ENCODE peak calls at places on chromosomes 13 and 19, in four cellular contexts. G is IMR-90, R is H1, K is mesendoderm. X is an unnamed sample.

GRCh38 chr19:10378124-10378523 is 2.2 kb downstream of the TYK2 start:
- DNase-seq in R (no peak), G (no peak), K (no peak), X (no peak)

GRCh38 chr19:15871570-15871969 is 26.3 kb downstream of the CYP4F2 start:
- DNase-seq in K (peak), G (no peak), R (no peak), X (no peak)

GRCh38 chr13:69292789-69293425 is 814.7 kb upstream of the ATXN8OS start:
- DNase-seq in G (no peak), K (no peak), R (no peak), X (no peak)

GRCh38 chr13:34748078-34748477 is 194.0 kb upstream of the NBEA start:
- DNase-seq in K (no peak), G (no peak), R (no peak), X (no peak)

GRCh38 chr19:12112701-12113100 is 27.4 kb downstream of the ZNF20 start:
- DNase-seq in G (no peak), R (no peak), K (no peak), X (no peak)

GRCh38 chr19:4379383-4380253 is 20.7 kb downstream of the SH3GL1 start:
- DNase-seq in R (no peak), G (peak), K (no peak), X (no peak)

GRCh38 chr19:48372904-48373303 is 8.7 kb downstream of the SYNGR4 start:
- DNase-seq in K (no peak), R (no peak), G (no peak), X (no peak)

GRCh38 chr13:66748712-66749111 is 481.4 kb downstream of the PCDH9 start:
- DNase-seq in R (no peak), K (no peak), G (no peak), X (no peak)

GRCh38 chr19:28154077-28154476 is 1058.9 kb downstream of the UQCRFS1 start:
- DNase-seq in K (no peak), G (no peak), R (no peak), X (no peak)
- H3K56ac ChIP-seq in K (no peak), G (no peak), R (no peak), X (no peak)

DNA sequence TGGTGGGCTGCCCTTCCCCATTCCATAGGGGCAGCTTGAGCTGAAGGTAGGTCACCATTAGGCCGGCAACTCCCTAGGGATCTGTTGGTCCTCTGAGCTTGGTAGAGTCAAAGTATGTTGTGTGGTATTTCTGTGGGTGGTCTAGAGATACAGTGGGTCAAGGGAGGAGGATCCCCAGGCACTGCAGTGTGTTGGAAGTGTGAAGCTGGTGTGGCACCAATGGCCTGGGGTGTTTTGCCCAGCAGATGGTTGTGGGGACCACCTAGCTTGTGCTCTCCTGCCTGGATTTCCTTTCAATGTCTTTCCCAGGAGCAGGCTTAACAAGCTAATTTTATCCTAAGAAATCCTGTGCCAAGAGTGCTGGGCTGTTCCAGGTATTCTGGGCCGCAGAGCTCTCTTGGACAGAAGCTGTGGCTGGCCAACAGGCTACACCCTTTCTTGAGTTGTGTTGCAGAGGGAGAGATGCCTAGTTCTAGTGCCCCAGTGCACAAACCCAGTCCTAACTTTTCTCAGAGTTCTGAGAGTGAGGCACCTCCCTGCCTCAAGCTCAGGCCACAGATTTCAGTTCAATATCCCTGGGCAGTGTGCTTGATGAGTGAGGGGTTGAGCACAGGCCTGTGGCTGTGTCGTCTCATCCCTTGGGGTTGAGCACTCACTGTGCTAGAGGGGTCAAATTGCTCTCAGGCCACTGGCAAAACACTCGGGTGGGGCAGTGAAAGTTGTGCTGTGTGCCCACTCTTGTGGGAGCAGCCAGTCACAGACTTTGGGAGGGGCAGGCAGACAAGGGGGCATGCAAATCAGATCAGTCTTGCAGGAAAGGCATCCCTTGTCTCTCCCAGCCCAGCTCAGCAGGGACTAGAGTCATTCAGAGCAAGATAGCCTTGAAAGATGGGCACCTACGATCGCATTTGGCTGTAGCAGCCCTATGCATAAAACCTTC is 1806.1 kb upstream of the MIR17HG start:
- DNase-seq in G (no peak), R (no peak), K (no peak), X (peak)
- H3K56ac ChIP-seq in G (no peak), R (no peak), K (no peak), X (no peak)

GRCh38 chr13:109871018-109871370 is 84.6 kb upstream of the IRS2 start:
- DNase-seq in G (peak), R (no peak), K (no peak), X (no peak)
- H3K56ac ChIP-seq in G (no peak), R (no peak), K (no peak), X (no peak)

GRCh38 chr13:42591602-42592001 is 17.6 kb downstream of the TNFSF11 start:
- DNase-seq in R (no peak), G (no peak), K (no peak), X (no peak)
- H3K56ac ChIP-seq in R (no peak), G (no peak), K (no peak), X (no peak)

DNA sequence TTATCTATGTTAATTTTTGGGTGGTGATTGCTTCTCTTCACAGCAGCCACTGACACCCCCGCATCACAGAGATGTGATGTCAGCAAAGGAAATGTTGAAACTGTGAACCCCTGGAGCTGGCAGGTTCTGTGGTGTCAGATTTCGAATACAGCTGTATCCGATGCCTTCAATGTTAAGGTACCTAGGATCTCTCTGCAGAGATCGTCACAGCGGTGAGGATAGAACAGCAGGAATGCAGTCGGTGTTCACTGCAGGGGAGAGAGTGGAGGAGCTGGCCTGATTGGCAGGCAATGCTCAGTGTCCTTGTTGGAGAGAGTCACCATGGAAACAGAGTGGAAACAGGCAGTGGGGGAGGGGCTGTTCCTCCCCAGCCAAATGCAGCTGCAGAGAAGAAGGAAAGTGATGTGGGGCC is 79.5 kb upstream of the ZNF835 start:
- DNase-seq in R (no peak), G (no peak), K (peak), X (no peak)
- H3K56ac ChIP-seq in R (no peak), G (no peak), K (no peak), X (no peak)